ENCODE peak calls at places on chromosome 10, in five cellular contexts. S is vagina, H is NB4, F is astrocyte of the spinal cord, N is heart right ventricle. U is an unnamed sample.

GRCh38 chr10:52879181-52879607 is 106.6 kb upstream of the MBL2 start:
- DNase-seq in S (no peak), H (no peak), F (peak; percentile 24), N (no peak), U (peak; percentile 4)

GRCh38 chr10:110006358-110007170 is 1.2 kb upstream of the ADD3 start:
- DNase-seq in S (peak; percentile 89), H (peak; percentile 69), F (peak; percentile 73), N (peak; percentile 54), U (peak; percentile 52)

GRCh38 chr10:29858352-29859267 is 200.8 kb downstream of the JCAD start:
- DNase-seq in S (no peak), H (peak; percentile 29), F (peak; percentile 87), N (peak; percentile 67), U (peak; percentile 79)

GRCh38 chr10:125468273-125468672 is 214.7 kb downstream of the TEX36 start:
- DNase-seq in S (no peak), H (no peak), F (no peak), N (no peak), U (no peak)

GRCh38 chr10:121411006-121411405 is 187.2 kb downstream of the FGFR2 start:
- DNase-seq in S (peak; percentile 58), H (no peak), F (no peak), N (no peak), U (no peak)

GRCh38 chr10:131193923-131194322 is 117.6 kb downstream of the TCERG1L start:
- DNase-seq in S (no peak), H (no peak), F (no peak), N (no peak), U (no peak)

GRCh38 chr10:109282510-109282909 is 640.8 kb downstream of the XPNPEP1 start:
- DNase-seq in S (no peak), H (no peak), F (peak; percentile 61), N (no peak), U (peak; percentile 84)

GRCh38 chr10:103716206-103717160 is 138.9 kb downstream of the SH3PXD2A start:
- DNase-seq in S (no peak), H (no peak), F (no peak), N (no peak), U (no peak)

GRCh38 chr10:46290101-46290884 is 3.5 kb downstream of the ANTXRL start:
- DNase-seq in S (no peak), H (no peak), F (no peak), N (no peak), U (no peak)

GRCh38 chr10:92544296-92544695 is 29.6 kb downstream of the IDE start:
- DNase-seq in S (no peak), H (peak; percentile 89), F (peak; percentile 6), N (no peak), U (peak; percentile 7)

GRCh38 chr10:73076361-73077183 is 20.1 kb downstream of the P4HA1 start:
- DNase-seq in S (no peak), H (peak; percentile 28), F (peak; percentile 80), N (no peak), U (peak; percentile 82)

GRCh38 chr10:43855667-43856210 is 207.1 kb upstream of the ZNF32 start:
- DNase-seq in S (no peak), H (no peak), F (no peak), N (no peak), U (peak; percentile 31)

GRCh38 chr10:43852644-43853214 is 204.0 kb upstream of the ZNF32 start:
- DNase-seq in S (no peak), H (no peak), F (no peak), N (no peak), U (no peak)

GRCh38 chr10:43852141-43852540 is 203.5 kb upstream of the ZNF32 start:
- DNase-seq in S (no peak), H (peak; percentile 9), F (no peak), N (no peak), U (no peak)

GRCh38 chr10:43853369-43853768 is 204.7 kb upstream of the ZNF32 start:
- DNase-seq in S (no peak), H (no peak), F (no peak), N (no peak), U (no peak)

DNA sequence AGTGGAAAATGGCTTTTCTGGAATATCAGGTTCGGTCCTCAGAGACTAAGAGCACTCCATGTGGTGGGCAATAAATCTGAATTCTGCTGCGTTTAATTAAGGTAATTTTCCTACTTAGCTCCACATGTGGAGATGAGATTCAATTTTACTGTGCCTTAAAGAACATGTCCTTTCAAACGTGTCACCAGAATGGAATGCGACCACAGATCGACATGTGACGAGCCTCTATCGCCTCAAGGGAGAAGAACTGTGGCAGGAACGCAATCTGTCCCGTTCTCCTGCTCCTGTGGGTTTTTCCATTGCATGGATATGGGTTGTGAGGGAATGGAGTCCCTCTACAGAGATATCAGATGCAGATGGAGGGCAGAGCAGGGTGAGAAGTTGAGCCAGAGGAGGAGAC is 205.4 kb upstream of the ZNF32 start:
- DNase-seq in S (no peak), H (no peak), F (peak; percentile 48), N (no peak), U (peak; percentile 85)
- TF ChIP-seq CTCF in S (no peak), H (no peak), F (no peak), N (no peak), U (no peak)

DNA sequence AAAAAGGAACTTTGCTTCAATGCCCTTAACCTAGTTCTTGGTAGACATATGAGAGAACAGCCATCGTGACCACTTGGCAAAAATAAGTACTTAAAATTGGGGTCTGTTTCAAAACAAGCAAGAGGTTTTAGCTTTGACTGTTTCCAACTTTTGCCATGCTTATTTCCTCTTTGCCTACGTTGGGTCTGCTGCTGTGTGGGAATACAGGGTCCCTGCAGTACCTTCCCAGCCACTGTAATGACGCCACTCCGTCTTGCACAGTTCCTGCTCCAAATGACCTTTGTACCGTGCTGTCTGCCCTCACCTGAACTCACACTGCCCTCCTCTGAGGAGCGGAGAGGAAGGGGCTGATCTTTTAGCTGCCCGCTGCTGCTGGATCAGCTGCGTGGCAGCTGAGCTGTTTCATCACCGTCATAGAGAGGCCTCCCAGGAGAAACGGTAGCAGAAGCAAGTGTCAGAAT is 133.1 kb downstream of the MAPK8 start:
- DNase-seq in S (no peak), H (no peak), F (peak; percentile 35), N (no peak), U (peak; percentile 53)
- H3K4me3 ChIP-seq in S (no peak overlapping the region), H (no peak overlapping the region), F (no peak overlapping the region), N (no peak overlapping the region), U (no peak overlapping the region)

GRCh38 chr10:77393411-77393810 is 244.2 kb downstream of the KCNMA1 start:
- DNase-seq in S (no peak), H (no peak), F (no peak), N (no peak), U (no peak)

GRCh38 chr10:77392851-77393250 is 244.8 kb downstream of the KCNMA1 start:
- DNase-seq in S (no peak), H (no peak), F (peak; percentile 96), N (no peak), U (peak; percentile 80)

GRCh38 chr10:77392236-77392721 is 245.3 kb downstream of the KCNMA1 start:
- DNase-seq in S (no peak), H (no peak), F (peak; percentile 65), N (no peak), U (peak; percentile 52)

GRCh38 chr10:77390481-77390891 is 247.1 kb downstream of the KCNMA1 start:
- DNase-seq in S (no peak), H (no peak), F (no peak), N (no peak), U (peak; percentile 23)

DNA sequence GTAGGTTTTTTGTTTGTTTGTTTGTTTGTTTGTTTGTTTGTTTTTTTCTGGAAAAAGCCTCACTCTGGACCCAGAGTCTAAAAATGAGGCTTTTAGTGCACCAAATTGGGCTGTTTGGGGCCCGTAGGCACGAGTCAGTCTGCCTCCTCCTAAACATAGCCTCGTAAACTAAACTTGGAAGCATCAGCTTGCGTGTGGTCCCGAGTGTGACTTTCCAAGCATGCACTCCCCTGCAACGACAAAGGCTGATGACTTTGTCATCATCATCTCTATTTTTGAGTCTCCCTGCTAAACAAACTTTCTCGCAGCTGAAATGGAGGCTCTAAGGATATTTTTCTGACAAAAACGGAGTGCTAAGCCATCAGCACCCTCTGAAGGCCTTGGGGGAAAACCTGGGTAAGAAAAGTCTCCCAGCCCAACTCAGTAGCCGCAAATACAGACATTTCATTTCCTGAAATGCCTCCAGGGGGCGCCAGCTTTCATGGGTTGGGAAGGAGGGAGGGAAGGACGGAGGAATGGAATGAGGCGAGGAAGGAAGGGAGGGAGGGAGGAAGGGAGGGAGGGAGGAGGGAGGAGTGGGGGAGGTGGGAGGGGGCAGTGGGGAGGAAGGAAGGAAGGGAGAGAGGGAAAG is 245.9 kb downstream of the KCNMA1 start:
- DNase-seq in S (no peak), H (peak; percentile 66), F (peak; percentile 91), N (peak; percentile 60), U (peak; percentile 86)
- TF ChIP-seq CTCF in S (peak; percentile 54), H (peak; percentile 65), F (peak; percentile 73), N (peak; percentile 49), U (peak; percentile 81)

GRCh38 chr10:78914502-78915330 is 154.1 kb upstream of the ZMIZ1 start:
- DNase-seq in S (no peak), H (no peak), F (no peak), N (no peak), U (no peak)

GRCh38 chr10:78912361-78913218 is 156.2 kb upstream of the ZMIZ1 start:
- DNase-seq in S (no peak), H (no peak), F (no peak), N (no peak), U (no peak)

GRCh38 chr10:78914060-78914378 is 154.7 kb upstream of the ZMIZ1 start:
- DNase-seq in S (no peak), H (no peak), F (no peak), N (no peak), U (no peak)

GRCh38 chr10:78911533-78912340 is 157.0 kb upstream of the ZMIZ1 start:
- DNase-seq in S (no peak), H (no peak), F (no peak), N (no peak), U (no peak)

DNA sequence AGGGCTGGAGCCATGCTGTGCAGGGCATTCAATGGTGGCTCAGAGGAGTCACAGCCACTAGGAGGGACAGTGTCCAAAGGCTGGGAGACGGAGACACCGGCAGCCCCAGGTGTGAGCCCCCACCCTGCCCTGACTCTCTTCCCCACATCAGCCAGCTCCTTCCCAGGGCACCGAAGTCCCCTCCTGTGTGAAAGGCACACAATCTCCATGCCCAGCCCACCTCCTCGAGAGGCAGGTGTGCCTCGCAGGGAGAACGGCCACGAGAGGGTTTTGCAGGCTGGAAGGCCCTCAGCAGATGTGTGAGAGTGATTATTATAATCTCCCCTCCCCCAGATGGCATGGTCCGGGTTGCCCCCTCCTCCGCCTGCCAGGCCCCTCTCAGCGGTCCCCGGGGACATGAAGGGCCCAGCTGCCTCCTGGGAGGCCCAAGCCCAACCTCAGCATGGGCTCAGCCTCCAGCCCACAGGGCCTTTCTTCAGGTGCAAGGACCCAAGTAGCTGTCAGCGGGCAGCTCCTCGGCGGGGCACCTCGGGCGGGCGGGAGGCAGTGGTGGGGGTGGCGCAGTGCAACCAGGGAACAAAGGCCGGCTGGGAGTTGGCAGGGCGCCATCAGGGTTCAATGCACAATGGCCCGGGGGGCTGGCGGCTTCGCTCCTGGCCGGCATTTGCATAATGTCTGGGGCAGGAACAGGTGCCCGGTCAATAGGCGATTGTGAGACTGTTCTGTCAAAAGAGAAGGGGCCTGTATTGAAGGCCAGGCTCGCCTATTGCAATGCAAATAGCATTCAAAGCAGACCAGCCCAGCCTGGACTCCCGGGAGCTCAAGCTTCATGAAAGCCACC is 155.3 kb upstream of the ZMIZ1 start:
- DNase-seq in S (no peak), H (no peak), F (no peak), N (no peak), U (no peak)
- H3K4me3 ChIP-seq in S (no peak overlapping the region), H (no peak overlapping the region), F (no peak overlapping the region), N (no peak overlapping the region), U (no peak overlapping the region)